ENCODE peak calls at places on chromosome 12, in six cellular contexts. R is heart left ventricle, L is mammary epithelial cell, Q is uterus, F is neural progenitor cell, N is fibroblast of lung. X is an unnamed sample.

GRCh38 chr12:76455582-76456345 is 103.8 kb downstream of the OSBPL8 start:
- DNase-seq in F (peak), R (no peak), Q (no peak), N (peak), L (peak), X (peak)

GRCh38 chr12:31362115-31362758 is 36.3 kb upstream of the SINHCAF start:
- DNase-seq in Q (no peak), F (peak), L (peak), R (no peak), N (no peak), X (no peak)

GRCh38 chr12:85713368-85713767 is 122.8 kb downstream of the RASSF9 start:
- DNase-seq in L (no peak), Q (no peak), R (no peak), N (peak), F (no peak), X (no peak)

GRCh38 chr12:46933947-46934346 is 108.2 kb upstream of the SLC38A4 start:
- DNase-seq in L (peak), Q (no peak), N (peak), R (no peak), F (peak), X (no peak)

GRCh38 chr12:127162307-127162706 is 1104.7 kb upstream of the TMEM132C start:
- DNase-seq in N (peak), R (no peak), Q (no peak), L (no peak), F (peak), X (no peak)

GRCh38 chr12:28313631-28314030 is 123.4 kb downstream of the CCDC91 start:
- DNase-seq in Q (no peak), F (no peak), L (peak), N (peak), R (no peak), X (peak)

GRCh38 chr12:94867066-94867855 is 136.2 kb downstream of the NDUFA12 start:
- DNase-seq in L (no peak), N (peak), Q (no peak), R (no peak), F (no peak), X (no peak)

GRCh38 chr12:4153343-4153892 is 120.1 kb upstream of the CCND2 start:
- DNase-seq in N (no peak), Q (no peak), F (no peak), L (no peak), R (no peak), X (no peak)

GRCh38 chr12:133203344-133204263 is 22.3 kb downstream of the ZNF268 start:
- DNase-seq in L (no peak), R (no peak), N (peak), F (no peak), Q (no peak), X (no peak)

GRCh38 chr12:95789126-95790024 is 1.2 kb downstream of the NTN4 start:
- DNase-seq in F (peak), N (no peak), Q (no peak), L (peak), R (peak), X (no peak)

GRCh38 chr12:22042981-22043669 is 2.9 kb upstream of the CMAS start:
- DNase-seq in F (no peak), L (peak), R (no peak), N (peak), Q (no peak), X (peak)

GRCh38 chr12:130119241-130119861 is 42.9 kb upstream of the FZD10 start:
- DNase-seq in L (no peak), Q (no peak), N (no peak), R (no peak), F (no peak), X (no peak)

GRCh38 chr12:132710422-132711168 is at the start of gene PGAM5:
- DNase-seq in R (peak), F (peak), N (peak), L (peak), Q (peak), X (peak)

GRCh38 chr12:132460571-132460970 is 29.4 kb upstream of the FBRSL1 start:
- DNase-seq in Q (no peak), N (no peak), F (no peak), L (no peak), R (peak), X (no peak)

GRCh38 chr12:990308-990648 is 745 bp upstream of the ERC1 start:
- DNase-seq in R (peak), N (peak), L (peak), F (peak), Q (peak), X (no peak)

GRCh38 chr12:127107744-127108143 is 1159.2 kb upstream of the TMEM132C start:
- DNase-seq in L (peak), N (no peak), F (no peak), Q (no peak), R (no peak), X (no peak)

GRCh38 chr12:81998761-81999378 is 239.7 kb upstream of the PPFIA2 start:
- DNase-seq in N (peak), Q (no peak), L (peak), R (no peak), F (no peak), X (no peak)

GRCh38 chr12:109255377-109255776 is 53.7 kb downstream of the FOXN4 start:
- DNase-seq in Q (no peak), F (peak), R (no peak), N (peak), L (no peak), X (no peak)

GRCh38 chr12:92558806-92559205 is 144.0 kb upstream of the PLEKHG7 start:
- DNase-seq in F (no peak), L (peak), N (peak), R (no peak), Q (no peak), X (no peak)

GRCh38 chr12:5003025-5003666 is 40.5 kb upstream of the KCNA5 start:
- DNase-seq in N (peak), R (peak), Q (no peak), F (peak), L (peak), X (peak)

GRCh38 chr12:130162267-130162666 is at the start of gene FZD10:
- DNase-seq in F (peak), Q (peak), L (no peak), N (peak), R (peak), X (no peak)

GRCh38 chr12:32448581-32448980 is 49.2 kb downstream of the FGD4 start:
- DNase-seq in N (peak), R (no peak), L (peak), F (no peak), Q (no peak), X (no peak)

GRCh38 chr12:49621651-49622500 is 1.5 kb upstream of the PRPF40B start:
- DNase-seq in R (no peak), N (no peak), Q (no peak), F (no peak), L (no peak), X (no peak)
- H3K27ac ChIP-seq in R (peak), N (peak), Q (peak), F (no peak), L (peak), X (no peak)

DNA sequence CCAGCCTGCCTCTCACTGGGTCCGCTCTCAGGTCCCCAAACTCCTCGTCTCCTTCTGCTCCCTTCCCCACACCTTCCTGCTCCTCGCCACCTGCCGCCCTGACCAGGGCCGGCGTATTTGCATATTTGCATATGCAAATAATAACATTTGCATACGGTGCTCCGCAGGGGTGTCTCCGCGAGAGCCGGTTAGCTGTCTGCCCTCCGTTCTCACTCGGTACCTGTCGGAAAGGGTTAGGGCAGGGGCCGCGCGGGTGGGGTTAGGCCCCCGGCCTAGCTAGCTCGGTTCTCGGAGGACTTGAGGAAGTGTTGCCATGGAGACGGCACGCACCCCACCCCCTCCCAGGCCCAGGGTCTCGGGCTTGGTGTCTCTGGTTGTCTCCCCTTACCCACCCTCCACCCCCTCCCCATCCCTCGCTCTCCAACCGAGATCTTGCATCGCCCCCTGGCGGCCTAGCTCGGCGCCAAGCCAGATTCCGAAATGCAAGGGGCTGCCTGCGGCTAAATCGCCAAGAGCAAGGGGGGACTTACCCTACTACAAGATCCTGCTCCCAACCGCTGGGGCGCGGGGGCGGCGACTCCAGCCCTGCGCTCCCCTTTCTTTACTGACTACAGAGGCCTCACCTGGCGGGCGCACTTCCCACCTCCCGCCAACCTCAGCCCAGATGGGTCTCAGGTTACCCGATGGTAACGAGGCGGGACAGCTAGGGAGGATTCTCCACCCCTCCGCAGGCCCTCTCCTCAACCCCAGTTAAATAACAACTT is 8.1 kb downstream of the STAC3 start:
- DNase-seq in R (peak), F (peak), L (peak), Q (no peak), N (peak), X (no peak)
- H3K27ac ChIP-seq in R (peak), F (no peak), L (no peak), Q (no peak), N (no peak), X (no peak)

DNA sequence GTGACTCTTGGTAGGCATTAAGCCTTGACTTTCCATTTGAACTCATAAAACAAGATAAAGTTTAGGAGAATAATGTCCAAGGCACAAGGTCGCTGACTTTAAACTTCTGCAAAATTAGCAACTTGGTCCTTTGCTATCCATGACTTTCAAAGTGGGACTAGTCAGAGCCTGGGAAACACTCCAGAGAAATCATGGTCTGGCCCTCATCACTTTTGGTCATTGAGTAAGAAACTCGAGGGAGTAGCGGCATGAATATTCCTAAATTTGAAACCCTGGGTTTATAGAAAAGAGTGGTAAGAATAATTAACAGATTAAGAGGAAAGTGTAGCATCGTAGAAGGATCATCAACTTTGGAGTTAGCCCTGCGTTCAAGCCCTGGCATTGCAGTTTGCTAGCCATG is 16.9 kb upstream of the APPL2 start:
- DNase-seq in N (no peak), L (no peak), R (no peak), F (no peak), Q (no peak), X (no peak)
- H3K27ac ChIP-seq in N (no peak), L (no peak), R (no peak), F (no peak), Q (peak), X (no peak)

DNA sequence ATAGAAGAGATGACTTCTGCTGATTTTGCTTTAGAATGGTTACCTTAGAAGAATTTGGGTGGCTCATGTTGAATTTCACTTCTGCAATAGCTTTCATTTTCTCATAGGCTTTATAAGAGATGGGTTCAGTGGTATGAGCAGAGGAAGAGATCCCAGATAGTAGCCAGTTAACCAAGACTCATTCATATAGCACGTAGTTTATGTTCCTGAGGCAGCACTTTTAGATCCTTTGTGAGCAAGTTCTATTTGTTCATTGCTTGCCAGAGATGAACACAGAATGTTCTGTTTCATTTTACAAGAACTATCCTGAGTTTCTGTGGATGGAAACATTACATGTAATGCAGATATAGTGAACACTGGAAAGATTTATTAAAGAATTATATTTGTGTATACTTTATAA is 32.2 kb downstream of the RAB21 start:
- DNase-seq in N (no peak), L (no peak), Q (no peak), F (no peak), R (no peak), X (no peak)
- H3K27ac ChIP-seq in N (no peak), L (no peak), Q (no peak), F (no peak), R (no peak), X (no peak)

DNA sequence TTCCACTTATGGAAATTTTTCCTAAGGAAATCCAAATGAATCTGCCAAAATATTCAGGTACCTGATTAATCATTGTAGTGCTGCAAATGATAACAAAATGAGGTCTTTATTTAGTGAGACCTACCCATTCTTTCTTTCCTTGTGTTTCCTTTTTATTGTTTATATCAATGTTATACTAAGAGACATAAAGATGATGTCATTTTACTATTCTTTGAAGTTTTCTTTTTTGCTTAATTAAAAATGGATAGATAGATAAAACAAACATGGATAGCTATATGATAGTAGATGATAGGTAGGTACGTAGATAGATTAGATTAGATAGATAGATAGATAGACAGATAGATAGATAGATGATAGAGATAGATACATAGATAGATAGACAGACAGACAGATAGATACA is 669.5 kb upstream of the TBX3 start:
- DNase-seq in Q (no peak), N (no peak), F (no peak), R (no peak), L (no peak), X (no peak)
- H3K27ac ChIP-seq in Q (peak), N (no peak), F (no peak), R (no peak), L (peak), X (no peak)